ENCODE peak calls at places on chromosomes 13 and 19, in eight cellular contexts. H is mucosa of descending colon; D is fibroblast of lung; Z is CD14-positive monocyte; U is CD4-positive, alpha-beta T cell; X is psoas muscle; Y is foreskin fibroblast; C is AG09319. K is an unnamed sample.

GRCh38 chr19:17716309-17716929 is 2.9 kb upstream of the MAP1S start:
- DNase-seq in H (no peak), D (no peak), Z (no peak), U (no peak), X (no peak), Y (peak; percentile 26), C (no peak), K (no peak)

GRCh38 chr19:632228-633067 is 889 bp downstream of the POLRMT start:
- DNase-seq in H (peak; percentile 79), D (peak; percentile 62), Z (no peak), U (no peak), X (no peak), Y (peak; percentile 80), C (no peak), K (no peak)

GRCh38 chr13:42279080-42279479 is 7.1 kb downstream of the AKAP11 start:
- DNase-seq in H (no peak), D (peak; percentile 49), Z (no peak), U (no peak), X (no peak), Y (no peak), C (no peak), K (no peak)

GRCh38 chr19:34224996-34225658 is 29.2 kb upstream of the GARRE1 start:
- DNase-seq in H (no peak), D (peak; percentile 67), Z (no peak), U (no peak), X (no peak), Y (peak; percentile 58), C (no peak), K (no peak)

GRCh38 chr19:15115762-15116615 is 8.8 kb downstream of the SYDE1 start:
- DNase-seq in H (no peak), D (no peak), Z (no peak), U (no peak), X (no peak), Y (no peak), C (no peak), K (no peak)

GRCh38 chr13:48858523-48858922 is 117.2 kb upstream of the FNDC3A start:
- DNase-seq in H (no peak), D (no peak), Z (no peak), U (no peak), X (no peak), Y (no peak), C (no peak), K (no peak)

GRCh38 chr19:15195381-15195964 is 5.3 kb downstream of the NOTCH3 start:
- DNase-seq in H (peak; percentile 60), D (peak; percentile 61), Z (peak; percentile 80), U (no peak), X (peak; percentile 47), Y (peak; percentile 73), C (no peak), K (no peak)

GRCh38 chr13:33636955-33637670 is 180.8 kb upstream of the RFC3 start:
- DNase-seq in H (no peak), D (peak; percentile 14), Z (no peak), U (no peak), X (no peak), Y (peak; percentile 16), C (no peak), K (no peak)

GRCh38 chr19:18904334-18905057 is 8.5 kb upstream of the CERS1 start:
- DNase-seq in H (no peak), D (no peak), Z (no peak), U (no peak), X (no peak), Y (no peak), C (no peak), K (no peak)

GRCh38 chr13:44976949-44977583 is 12.2 kb downstream of the NUFIP1 start:
- DNase-seq in H (no peak), D (no peak), Z (no peak), U (no peak), X (no peak), Y (no peak), C (no peak), K (no peak)

GRCh38 chr19:38557205-38557799 is 60.5 kb downstream of the MAP4K1 start:
- DNase-seq in H (peak; percentile 58), D (no peak), Z (no peak), U (no peak), X (no peak), Y (no peak), C (no peak), K (peak; percentile 85)

GRCh38 chr19:34996978-34997640 is 3.0 kb upstream of the GRAMD1A start:
- DNase-seq in H (no peak), D (no peak), Z (no peak), U (no peak), X (no peak), Y (no peak), C (no peak), K (peak; percentile 44)

GRCh38 chr13:24130134-24130792 is 30.3 kb upstream of the SPATA13 start:
- DNase-seq in H (no peak), D (peak; percentile 28), Z (no peak), U (no peak), X (no peak), Y (no peak), C (no peak), K (no peak)

GRCh38 chr19:42284066-42284501 is 15.0 kb downstream of the CIC start:
- DNase-seq in H (peak; percentile 89), D (peak; percentile 70), Z (peak; percentile 82), U (peak; percentile 84), X (peak; percentile 86), Y (peak; percentile 92), C (peak; percentile 57), K (peak; percentile 97)

GRCh38 chr19:2603320-2603719 is 99.2 kb downstream of the GNG7 start:
- DNase-seq in H (peak; percentile 39), D (peak; percentile 84), Z (no peak), U (no peak), X (peak; percentile 63), Y (peak; percentile 73), C (peak; percentile 48), K (no peak)

GRCh38 chr13:23949200-23949599 is 51.9 kb upstream of the C1QTNF9B start:
- DNase-seq in H (no peak), D (no peak), Z (no peak), U (no peak), X (no peak), Y (no peak), C (no peak), K (no peak)

GRCh38 chr19:37926711-37927110 is 19.7 kb downstream of the SIPA1L3 start:
- DNase-seq in H (no peak), D (no peak), Z (no peak), U (no peak), X (no peak), Y (no peak), C (no peak), K (no peak)

DNA sequence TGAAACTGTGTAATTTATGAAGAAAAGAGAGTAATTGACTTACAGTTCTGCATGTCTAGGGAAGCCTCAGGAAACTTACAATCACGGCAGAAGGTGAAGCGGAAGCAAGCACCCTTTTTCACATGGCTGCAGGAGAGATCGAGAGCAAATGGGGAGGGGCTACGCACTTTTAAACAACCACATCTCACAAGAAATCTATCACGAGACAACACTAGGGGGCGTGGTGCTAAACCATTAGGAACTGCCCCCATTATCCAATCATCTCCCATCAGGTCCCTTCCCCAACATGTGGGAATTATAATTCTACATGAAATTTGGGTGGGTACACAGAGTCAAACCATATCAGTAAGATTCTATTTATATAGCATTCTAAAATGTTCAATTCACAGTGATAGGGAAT is 114.8 kb upstream of the TRPC4 start:
- DNase-seq in H (no peak), D (no peak), Z (no peak), U (no peak), X (no peak), Y (no peak), C (no peak), K (no peak)
- TF ChIP-seq CTCF in H (no peak), D (no peak), Z (no peak), U (no peak), X (no peak), Y (no peak), C (no peak), K (no peak)

DNA sequence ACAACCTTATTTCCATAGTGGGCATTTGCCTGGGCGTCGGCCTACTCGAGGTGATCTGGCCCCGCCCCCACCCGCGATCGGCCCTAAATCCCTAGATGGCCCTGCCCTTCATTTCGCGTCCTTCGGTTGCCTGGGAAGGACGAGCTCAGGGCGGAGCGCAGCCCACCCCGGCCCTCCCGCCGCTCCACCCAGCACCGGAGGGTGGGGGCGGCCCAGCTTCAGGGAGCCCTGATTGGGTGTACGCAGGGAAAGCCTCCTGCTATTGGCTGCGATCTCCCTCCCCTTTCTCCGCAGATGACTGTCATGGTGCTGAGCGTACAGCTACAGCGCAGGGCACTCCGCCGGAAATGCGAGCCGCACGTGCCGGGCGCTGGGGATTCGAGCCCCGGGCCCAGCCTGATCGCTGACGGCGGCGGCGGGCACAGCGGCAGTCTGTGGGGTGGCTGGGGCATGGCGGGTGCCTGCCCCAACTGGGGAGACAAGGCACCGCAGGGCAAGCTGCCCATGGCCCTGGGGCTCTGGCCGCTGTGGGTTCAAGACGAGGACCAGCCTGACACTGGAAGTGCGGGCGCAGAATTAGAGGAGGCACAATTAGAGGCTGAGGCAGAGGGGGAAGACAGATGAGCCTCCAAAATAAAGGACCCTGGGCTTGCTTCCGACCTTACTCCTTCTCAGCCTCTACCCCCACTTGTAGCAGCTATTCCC is 4.3 kb downstream of the CD37 start:
- DNase-seq in H (peak; percentile 88), D (peak; percentile 91), Z (no peak), U (no peak), X (peak; percentile 83), Y (peak; percentile 94), C (peak; percentile 62), K (peak; percentile 86)
- TF ChIP-seq CTCF in H (no peak), D (no peak), Z (no peak), U (no peak), X (no peak), Y (no peak), C (no peak), K (no peak)

GRCh38 chr13:113616991-113617749 is 32.6 kb downstream of the TFDP1 start:
- DNase-seq in H (no peak), D (peak; percentile 73), Z (no peak), U (no peak), X (no peak), Y (peak; percentile 14), C (no peak), K (no peak)
- TF ChIP-seq CTCF in H (no peak), D (no peak), Z (no peak), U (no peak), X (no peak), Y (no peak), C (no peak), K (no peak)

DNA sequence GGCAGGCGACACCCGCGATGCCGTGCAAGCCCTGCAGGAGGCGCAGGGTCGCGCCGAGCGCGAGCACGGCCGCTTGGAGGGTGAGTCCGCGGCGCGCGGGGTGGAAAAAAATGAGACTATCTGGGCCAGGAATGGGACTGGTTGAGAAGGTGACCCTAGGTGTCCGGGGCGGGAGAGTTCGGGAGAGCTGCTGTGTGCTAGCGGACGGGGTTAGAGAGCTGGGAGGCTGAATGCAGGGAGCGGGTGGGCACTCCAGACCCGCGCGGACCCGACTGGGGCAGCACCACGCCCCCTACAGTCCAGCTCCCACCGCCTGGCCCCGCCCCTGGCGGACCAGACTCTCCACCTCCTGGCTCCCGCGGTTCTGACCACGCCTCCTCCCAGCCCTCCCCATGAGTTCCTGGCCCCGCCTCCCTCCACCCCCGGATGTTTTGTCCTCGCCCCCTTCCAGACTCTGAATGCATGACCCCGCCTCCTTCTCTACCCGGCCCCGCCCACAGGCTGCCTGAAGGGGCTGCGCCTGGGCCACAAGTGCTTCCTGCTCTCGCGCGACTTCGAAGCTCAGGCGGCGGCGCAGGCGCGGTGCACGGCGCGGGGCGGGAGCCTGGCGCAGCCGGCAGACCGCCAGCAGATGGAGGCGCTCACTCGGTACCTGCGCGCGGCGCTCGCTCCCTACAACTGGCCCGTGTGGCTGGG is 1.5 kb downstream of the CLEC11A start:
- DNase-seq in H (peak; percentile 97), D (peak; percentile 92), Z (peak; percentile 97), U (peak; percentile 82), X (peak; percentile 97), Y (peak; percentile 100), C (peak; percentile 99), K (peak; percentile 96)
- TF ChIP-seq CTCF in H (peak; percentile 63), D (peak; percentile 55), Z (peak; percentile 82), U (peak; percentile 50), X (peak; percentile 48), Y (peak; percentile 86), C (peak; percentile 44), K (peak; percentile 77)

GRCh38 chr13:58960909-58961308 is 1202.8 kb downstream of the DIAPH3 start:
- DNase-seq in H (no peak), D (peak; percentile 41), Z (no peak), U (no peak), X (no peak), Y (no peak), C (no peak), K (no peak)
- TF ChIP-seq CTCF in H (no peak), D (peak; percentile 29), Z (no peak), U (no peak), X (no peak), Y (no peak), C (no peak), K (no peak)

K was measured in spleen.